ENCODE peak calls at places on chromosomes 5 and 9, in eight cellular contexts. Q, Z, C, L, V, N, H and G are unnamed samples.
A peak's percentile ranks its signal among the peaks of the same experiment; 100 is the strongest.

GRCh38 chr5:16493261-16493660 is 27.7 kb upstream of the ZNF622 start:
- DNase-seq in V (no peak), H (no peak), C (no peak), Z (no peak), Q (no peak), L (no peak), N (no peak), G (no peak)

GRCh38 chr9:124257070-124257864 is 482 bp upstream of the NEK6 start:
- DNase-seq in Z (no peak), Q (no peak), C (no peak), N (peak; percentile 13), H (peak; percentile 62), L (no peak), V (no peak), G (no peak)

GRCh38 chr9:96360976-96361375 is 22.5 kb downstream of the SLC35D2 start:
- DNase-seq in L (no peak), N (no peak), C (no peak), H (no peak), Z (no peak), Q (no peak), V (no peak), G (no peak)

GRCh38 chr5:97547414-97547813 is 364.4 kb upstream of the RIOK2 start:
- DNase-seq in Q (no peak), Z (no peak), L (no peak), C (no peak), V (no peak), N (no peak), H (no peak), G (no peak)

GRCh38 chr5:134477462-134478245 is 47.8 kb upstream of the JADE2 start:
- DNase-seq in Q (no peak), L (no peak), Z (peak; percentile 63), C (no peak), H (no peak), V (no peak), N (no peak), G (peak; percentile 34)

GRCh38 chr5:157858527-157859226 is at the start of gene CLINT1:
- DNase-seq in H (peak; percentile 95), Q (peak; percentile 91), N (peak; percentile 86), Z (peak; percentile 91), V (peak; percentile 95), L (peak; percentile 92), C (peak; percentile 70), G (peak; percentile 94)

GRCh38 chr5:142202282-142202681 is 93.7 kb downstream of the NDFIP1 start:
- DNase-seq in C (no peak), L (no peak), Q (no peak), V (no peak), N (peak; percentile 59), H (no peak), Z (no peak), G (no peak)

GRCh38 chr9:98552306-98552705 is 156.4 kb downstream of the GABBR2 start:
- DNase-seq in V (no peak), H (no peak), Z (no peak), C (no peak), N (peak; percentile 26), Q (no peak), L (no peak), G (no peak)

GRCh38 chr5:146877178-146877681 is 1.3 kb downstream of the PPP2R2B start:
- DNase-seq in H (no peak), C (no peak), Q (no peak), N (no peak), Z (no peak), L (no peak), V (no peak), G (no peak)

GRCh38 chr5:146877783-146878470 is 630 bp downstream of the PPP2R2B start:
- DNase-seq in H (no peak), L (no peak), C (no peak), Z (no peak), N (no peak), Q (peak; percentile 16), V (peak; percentile 21), G (no peak)

GRCh38 chr5:146872191-146872590 is 6.4 kb downstream of the PPP2R2B start:
- DNase-seq in L (no peak), C (no peak), Q (no peak), H (no peak), N (no peak), Z (no peak), V (no peak), G (no peak)

GRCh38 chr5:146867996-146868708 is 10.4 kb downstream of the PPP2R2B start:
- DNase-seq in H (no peak), Q (no peak), C (no peak), Z (no peak), N (no peak), V (no peak), L (no peak), G (no peak)

DNA sequence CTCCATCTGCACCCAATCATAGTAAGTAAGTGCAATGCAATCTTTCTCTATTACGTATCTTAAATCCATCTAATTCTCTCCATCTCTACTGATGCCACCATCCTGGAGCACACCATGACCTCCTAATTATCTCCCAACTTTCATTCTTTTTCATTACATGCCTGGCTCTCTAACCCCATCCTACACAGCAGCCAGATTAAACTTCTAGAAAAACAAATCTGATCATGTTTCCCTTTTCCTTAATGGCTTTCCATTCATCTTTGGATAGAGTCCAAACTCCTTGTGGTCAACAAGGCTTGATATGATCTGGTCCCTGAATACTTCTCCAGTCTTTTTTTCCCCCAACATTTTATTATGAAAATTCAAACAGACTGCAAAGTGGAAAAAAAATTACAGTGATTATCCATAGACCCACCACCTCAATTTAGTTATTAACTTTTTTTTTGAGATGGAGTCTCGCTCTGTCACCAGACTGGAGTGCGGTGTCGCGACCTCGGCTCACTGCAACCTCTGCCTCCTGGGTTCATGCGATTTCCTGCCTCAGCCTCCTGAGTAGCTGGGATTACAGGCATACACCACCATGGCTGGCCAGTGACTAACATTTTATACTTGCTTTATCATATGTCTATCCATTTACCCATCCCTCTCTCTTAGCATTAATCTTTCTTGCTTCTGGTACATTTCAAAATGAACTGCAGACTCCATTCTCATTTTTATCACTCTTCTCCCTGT is 5.2 kb downstream of the PPP2R2B start:
- DNase-seq in Z (no peak), H (no peak), L (no peak), C (no peak), Q (no peak), N (no peak), V (no peak), G (no peak)
- H3K4me3 ChIP-seq in Z (no peak overlapping the region), H (no peak overlapping the region), L (no peak overlapping the region), C (no peak overlapping the region), Q (no peak overlapping the region), N (no peak overlapping the region), V (no peak overlapping the region), G (no peak overlapping the region)

GRCh38 chr5:82164957-82165698 is 113.0 kb downstream of the RPS23 start:
- DNase-seq in V (no peak), Q (no peak), L (peak; percentile 32), N (no peak), H (no peak), C (no peak), Z (peak; percentile 86), G (no peak)

GRCh38 chr5:82164109-82164956 is 113.8 kb downstream of the RPS23 start:
- DNase-seq in V (no peak), H (no peak), Z (peak; percentile 86), Q (no peak), N (peak; percentile 68), C (no peak), L (no peak), G (no peak)

GRCh38 chr5:82167372-82167771 is 110.8 kb downstream of the RPS23 start:
- DNase-seq in L (no peak), V (no peak), Z (no peak), Q (no peak), C (no peak), H (no peak), N (no peak), G (no peak)

GRCh38 chr5:82163459-82164108 is 114.6 kb downstream of the RPS23 start:
- DNase-seq in Q (no peak), C (no peak), H (no peak), L (no peak), V (no peak), Z (peak; percentile 66), N (peak; percentile 36), G (no peak)

DNA sequence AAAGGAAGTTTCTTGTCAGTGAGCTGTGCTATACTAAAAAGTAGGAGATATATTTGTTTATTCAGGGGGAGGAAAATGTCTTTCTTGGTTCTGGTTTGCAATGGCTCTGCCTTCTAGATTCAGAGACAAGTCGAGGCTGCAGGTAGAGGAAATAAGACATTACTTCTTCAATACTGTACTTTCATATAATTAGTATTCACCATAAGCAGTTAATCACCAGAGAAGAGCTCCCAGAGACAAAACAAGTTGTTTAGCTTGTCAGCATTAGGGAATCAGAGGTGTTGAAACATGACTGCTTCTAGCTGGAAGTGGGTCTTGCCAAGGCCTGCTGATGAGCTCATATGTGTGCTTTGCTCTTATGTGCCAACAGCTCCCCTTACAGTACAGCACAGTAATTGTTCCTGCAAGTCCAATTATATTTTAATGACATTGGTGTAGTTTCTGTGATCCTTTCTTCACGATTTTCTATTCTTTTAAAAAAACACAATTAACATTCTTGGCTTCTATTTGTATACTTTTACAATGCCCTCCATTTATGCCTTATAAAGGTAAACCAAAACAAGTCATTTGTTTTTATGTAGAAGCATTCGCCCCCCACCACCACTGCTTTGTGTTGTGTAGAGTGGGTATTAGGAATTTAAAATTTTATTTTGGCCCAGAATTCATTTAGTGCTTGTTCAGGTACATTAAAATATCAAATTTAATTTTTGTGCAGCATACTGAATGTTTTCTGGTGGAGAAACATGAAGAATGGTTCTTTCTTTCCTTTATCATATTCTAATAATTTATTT is 112.2 kb downstream of the RPS23 start:
- DNase-seq in C (peak; percentile 59), N (peak; percentile 86), H (peak; percentile 93), L (peak; percentile 69), V (peak; percentile 59), Z (peak; percentile 93), Q (peak; percentile 74), G (peak; percentile 79)
- TF ChIP-seq POLR2A in C (no peak), N (no peak), H (no peak), L (no peak), V (no peak), Z (no peak), Q (no peak), G (no peak)

GRCh38 chr9:133693116-133693515 is 45.0 kb downstream of the SARDH start:
- DNase-seq in H (no peak), L (no peak), C (no peak), Q (no peak), Z (no peak), N (no peak), V (no peak), G (no peak)

GRCh38 chr9:133693703-133694529 is 44.2 kb downstream of the SARDH start:
- DNase-seq in V (peak; percentile 7), Z (no peak), H (no peak), L (no peak), C (no peak), N (no peak), Q (no peak), G (no peak)

GRCh38 chr9:133696036-133696435 is 42.1 kb downstream of the SARDH start:
- DNase-seq in L (no peak), N (no peak), C (no peak), Q (no peak), Z (no peak), H (no peak), V (peak; percentile 4), G (no peak)

GRCh38 chr9:133692364-133692985 is 45.7 kb downstream of the SARDH start:
- DNase-seq in C (no peak), Q (no peak), N (no peak), H (no peak), L (no peak), V (peak; percentile 8), Z (no peak), G (no peak)

GRCh38 chr9:133694686-133695085 is 43.5 kb downstream of the SARDH start:
- DNase-seq in C (no peak), V (no peak), N (no peak), H (no peak), L (no peak), Z (no peak), Q (no peak), G (no peak)
- H3K4me3 ChIP-seq in C (no peak overlapping the region), V (no peak overlapping the region), N (no peak overlapping the region), H (no peak overlapping the region), L (no peak overlapping the region), Z (no peak overlapping the region), Q (no peak overlapping the region), G (no peak overlapping the region)

GRCh38 chr9:121713400-121714070 is 62.1 kb downstream of the DAB2IP start:
- DNase-seq in V (no peak), Q (no peak), N (no peak), H (peak; percentile 59), Z (no peak), L (no peak), C (no peak), G (no peak)
- TF ChIP-seq POLR2A in V (no peak), Q (no peak), N (no peak), H (no peak), Z (no peak), L (no peak), C (no peak), G (no peak)